ENCODE peak calls at places on chromosomes 6 and 20, in ten cellular contexts. One of them, this sample, is unnamed.

GRCh38 chr20:53205046-53205445 is 232.9 kb downstream of the TSHZ2 start:
- DNase-seq in nucleus accumbens: no peak
- DNase-seq in activated CD4-positive, alpha-beta T cell treated with anti-CD3 and anti-CD28 coated beads, Interleukin-2, amount 50 U/mL, for 1 hour: no peak
- DNase-seq in stimulated activated CD4-positive, alpha-beta T cell treated with anti-CD3 and anti-CD28 coated beads, Interleukin-1b, Interleukin-23, amount 100 ng/mL, for 48 hours: no peak
- DNase-seq in RWPE1: no peak
- DNase-seq in activated T-helper 1 cell treated with anti-CD3 and anti-CD28 coated beads, Interleukin-12 subunit alpha, Interleukin-12 subunit beta, Interleukin-2, Interleukin-4 antibody, amounts not matched to agents 30 ng/mL and 10 ng/mL and 1 ng/mL, durations not matched to agents 14 hours and 24 hours and 36 hours: no peak
- DNase-seq in aorta: no peak
- DNase-seq in GM13976: no peak
- DNase-seq in ELR: no peak
- DNase-seq in A172: no peak
- DNase-seq in this sample: no peak

GRCh38 chr20:24376523-24377085 is 92.8 kb upstream of the SYNDIG1 start:
- DNase-seq in stimulated activated CD4-positive, alpha-beta T cell treated with anti-CD3 and anti-CD28 coated beads, Interleukin-1b, Interleukin-23, amount 100 ng/mL, for 48 hours: no peak
- DNase-seq in A172: no peak
- DNase-seq in activated CD4-positive, alpha-beta T cell treated with anti-CD3 and anti-CD28 coated beads, Interleukin-2, amount 50 U/mL, for 1 hour: no peak
- DNase-seq in ELR: peak; percentile 39
- DNase-seq in RWPE1: no peak
- DNase-seq in aorta: no peak
- DNase-seq in nucleus accumbens: no peak
- DNase-seq in GM13976: no peak
- DNase-seq in activated T-helper 1 cell treated with anti-CD3 and anti-CD28 coated beads, Interleukin-12 subunit alpha, Interleukin-12 subunit beta, Interleukin-2, Interleukin-4 antibody, amounts not matched to agents 30 ng/mL and 10 ng/mL and 1 ng/mL, durations not matched to agents 14 hours and 24 hours and 36 hours: no peak
- DNase-seq in this sample: no peak

GRCh38 chr6:138500045-138500665 is 861 bp upstream of the NHSL1 start:
- DNase-seq in activated CD4-positive, alpha-beta T cell treated with anti-CD3 and anti-CD28 coated beads, Interleukin-2, amount 50 U/mL, for 1 hour: no peak
- DNase-seq in stimulated activated CD4-positive, alpha-beta T cell treated with anti-CD3 and anti-CD28 coated beads, Interleukin-1b, Interleukin-23, amount 100 ng/mL, for 48 hours: no peak
- DNase-seq in aorta: no peak
- DNase-seq in nucleus accumbens: no peak
- DNase-seq in ELR: no peak
- DNase-seq in RWPE1: no peak
- DNase-seq in A172: no peak
- DNase-seq in GM13976: no peak
- DNase-seq in activated T-helper 1 cell treated with anti-CD3 and anti-CD28 coated beads, Interleukin-12 subunit alpha, Interleukin-12 subunit beta, Interleukin-2, Interleukin-4 antibody, amounts not matched to agents 30 ng/mL and 10 ng/mL and 1 ng/mL, durations not matched to agents 14 hours and 24 hours and 36 hours: no peak
- DNase-seq in this sample: no peak

GRCh38 chr6:150667977-150668716 is 68.5 kb downstream of the PLEKHG1 start:
- DNase-seq in nucleus accumbens: peak; percentile 3
- DNase-seq in aorta: peak; percentile 94
- DNase-seq in A172: peak; percentile 29
- DNase-seq in ELR: peak; percentile 38
- DNase-seq in stimulated activated CD4-positive, alpha-beta T cell treated with anti-CD3 and anti-CD28 coated beads, Interleukin-1b, Interleukin-23, amount 100 ng/mL, for 48 hours: no peak
- DNase-seq in activated CD4-positive, alpha-beta T cell treated with anti-CD3 and anti-CD28 coated beads, Interleukin-2, amount 50 U/mL, for 1 hour: no peak
- DNase-seq in RWPE1: peak; percentile 80
- DNase-seq in GM13976: no peak
- DNase-seq in activated T-helper 1 cell treated with anti-CD3 and anti-CD28 coated beads, Interleukin-12 subunit alpha, Interleukin-12 subunit beta, Interleukin-2, Interleukin-4 antibody, amounts not matched to agents 30 ng/mL and 10 ng/mL and 1 ng/mL, durations not matched to agents 14 hours and 24 hours and 36 hours: no peak
- DNase-seq in this sample: peak; percentile 84

GRCh38 chr6:39083111-39083702 is 31.8 kb downstream of the SAYSD1 start:
- DNase-seq in aorta: no peak
- DNase-seq in A172: no peak
- DNase-seq in stimulated activated CD4-positive, alpha-beta T cell treated with anti-CD3 and anti-CD28 coated beads, Interleukin-1b, Interleukin-23, amount 100 ng/mL, for 48 hours: peak; percentile 23
- DNase-seq in GM13976: peak; percentile 16
- DNase-seq in RWPE1: no peak
- DNase-seq in activated CD4-positive, alpha-beta T cell treated with anti-CD3 and anti-CD28 coated beads, Interleukin-2, amount 50 U/mL, for 1 hour: no peak
- DNase-seq in ELR: no peak
- DNase-seq in activated T-helper 1 cell treated with anti-CD3 and anti-CD28 coated beads, Interleukin-12 subunit alpha, Interleukin-12 subunit beta, Interleukin-2, Interleukin-4 antibody, amounts not matched to agents 30 ng/mL and 10 ng/mL and 1 ng/mL, durations not matched to agents 14 hours and 24 hours and 36 hours: no peak
- DNase-seq in nucleus accumbens: no peak
- DNase-seq in this sample: no peak

GRCh38 chr20:56360133-56360898 is 1.5 kb downstream of the FAM210B start:
- DNase-seq in ELR: no peak
- DNase-seq in activated CD4-positive, alpha-beta T cell treated with anti-CD3 and anti-CD28 coated beads, Interleukin-2, amount 50 U/mL, for 1 hour: no peak
- DNase-seq in activated T-helper 1 cell treated with anti-CD3 and anti-CD28 coated beads, Interleukin-12 subunit alpha, Interleukin-12 subunit beta, Interleukin-2, Interleukin-4 antibody, amounts not matched to agents 30 ng/mL and 10 ng/mL and 1 ng/mL, durations not matched to agents 14 hours and 24 hours and 36 hours: no peak
- DNase-seq in stimulated activated CD4-positive, alpha-beta T cell treated with anti-CD3 and anti-CD28 coated beads, Interleukin-1b, Interleukin-23, amount 100 ng/mL, for 48 hours: no peak
- DNase-seq in GM13976: no peak
- DNase-seq in aorta: no peak
- DNase-seq in A172: no peak
- DNase-seq in RWPE1: peak; percentile 57
- DNase-seq in nucleus accumbens: no peak
- DNase-seq in this sample: no peak

GRCh38 chr20:58800134-58800650 is 50.5 kb downstream of the GNAS-AS1 start:
- DNase-seq in nucleus accumbens: no peak
- DNase-seq in A172: no peak
- DNase-seq in ELR: no peak
- DNase-seq in GM13976: no peak
- DNase-seq in RWPE1: no peak
- DNase-seq in activated T-helper 1 cell treated with anti-CD3 and anti-CD28 coated beads, Interleukin-12 subunit alpha, Interleukin-12 subunit beta, Interleukin-2, Interleukin-4 antibody, amounts not matched to agents 30 ng/mL and 10 ng/mL and 1 ng/mL, durations not matched to agents 14 hours and 24 hours and 36 hours: no peak
- DNase-seq in stimulated activated CD4-positive, alpha-beta T cell treated with anti-CD3 and anti-CD28 coated beads, Interleukin-1b, Interleukin-23, amount 100 ng/mL, for 48 hours: no peak
- DNase-seq in aorta: no peak
- DNase-seq in activated CD4-positive, alpha-beta T cell treated with anti-CD3 and anti-CD28 coated beads, Interleukin-2, amount 50 U/mL, for 1 hour: no peak
- DNase-seq in this sample: no peak

GRCh38 chr6:170137176-170137891 is 153.5 kb downstream of the DLL1 start:
- DNase-seq in nucleus accumbens: no peak
- DNase-seq in A172: no peak
- DNase-seq in stimulated activated CD4-positive, alpha-beta T cell treated with anti-CD3 and anti-CD28 coated beads, Interleukin-1b, Interleukin-23, amount 100 ng/mL, for 48 hours: no peak
- DNase-seq in RWPE1: no peak
- DNase-seq in ELR: no peak
- DNase-seq in activated T-helper 1 cell treated with anti-CD3 and anti-CD28 coated beads, Interleukin-12 subunit alpha, Interleukin-12 subunit beta, Interleukin-2, Interleukin-4 antibody, amounts not matched to agents 30 ng/mL and 10 ng/mL and 1 ng/mL, durations not matched to agents 14 hours and 24 hours and 36 hours: no peak
- DNase-seq in aorta: peak; percentile 72
- DNase-seq in activated CD4-positive, alpha-beta T cell treated with anti-CD3 and anti-CD28 coated beads, Interleukin-2, amount 50 U/mL, for 1 hour: no peak
- DNase-seq in GM13976: no peak
- DNase-seq in this sample: peak; percentile 73

GRCh38 chr6:45663181-45664180 is 285.7 kb upstream of the SUPT3H start:
- DNase-seq in aorta: no peak
- DNase-seq in activated CD4-positive, alpha-beta T cell treated with anti-CD3 and anti-CD28 coated beads, Interleukin-2, amount 50 U/mL, for 1 hour: peak; percentile 31
- DNase-seq in ELR: no peak
- DNase-seq in nucleus accumbens: no peak
- DNase-seq in RWPE1: no peak
- DNase-seq in activated T-helper 1 cell treated with anti-CD3 and anti-CD28 coated beads, Interleukin-12 subunit alpha, Interleukin-12 subunit beta, Interleukin-2, Interleukin-4 antibody, amounts not matched to agents 30 ng/mL and 10 ng/mL and 1 ng/mL, durations not matched to agents 14 hours and 24 hours and 36 hours: peak; percentile 47
- DNase-seq in stimulated activated CD4-positive, alpha-beta T cell treated with anti-CD3 and anti-CD28 coated beads, Interleukin-1b, Interleukin-23, amount 100 ng/mL, for 48 hours: peak; percentile 42
- DNase-seq in A172: no peak
- DNase-seq in GM13976: no peak
- DNase-seq in this sample: no peak

GRCh38 chr6:156957931-156958547 is 180.9 kb downstream of the ARID1B start:
- DNase-seq in aorta: no peak
- DNase-seq in RWPE1: no peak
- DNase-seq in activated CD4-positive, alpha-beta T cell treated with anti-CD3 and anti-CD28 coated beads, Interleukin-2, amount 50 U/mL, for 1 hour: no peak
- DNase-seq in A172: no peak
- DNase-seq in nucleus accumbens: no peak
- DNase-seq in stimulated activated CD4-positive, alpha-beta T cell treated with anti-CD3 and anti-CD28 coated beads, Interleukin-1b, Interleukin-23, amount 100 ng/mL, for 48 hours: no peak
- DNase-seq in ELR: no peak
- DNase-seq in GM13976: no peak
- DNase-seq in activated T-helper 1 cell treated with anti-CD3 and anti-CD28 coated beads, Interleukin-12 subunit alpha, Interleukin-12 subunit beta, Interleukin-2, Interleukin-4 antibody, amounts not matched to agents 30 ng/mL and 10 ng/mL and 1 ng/mL, durations not matched to agents 14 hours and 24 hours and 36 hours: no peak
- DNase-seq in this sample: no peak

This sample was measured in upper lobe of right lung.